ENCODE peak calls at places on chromosomes 6 and 20, in six cellular contexts. One of them, this sample, is unnamed. For H3K4me1, the result is how much of the 10 kb centered on the place peaks cover.

GRCh38 chr6:116667620-116668019 is 946 bp downstream of the ZUP1 start:
- DNase-seq in CD8-positive, alpha-beta T cell: no peak
- DNase-seq in heart left ventricle: no peak
- DNase-seq in cardiac muscle cell: no peak
- DNase-seq in left lung: no peak
- DNase-seq in uterus: no peak
- DNase-seq in this sample: no peak

GRCh38 chr6:150036081-150036480 is 10.7 kb upstream of the RAET1L start:
- DNase-seq in CD8-positive, alpha-beta T cell: no peak
- DNase-seq in heart left ventricle: no peak
- DNase-seq in cardiac muscle cell: no peak
- DNase-seq in left lung: no peak
- DNase-seq in uterus: no peak
- DNase-seq in this sample: no peak

GRCh38 chr6:143745160-143746133 is 67.7 kb downstream of the PHACTR2 start:
- DNase-seq in CD8-positive, alpha-beta T cell: no peak
- DNase-seq in heart left ventricle: no peak
- DNase-seq in cardiac muscle cell: peak
- DNase-seq in left lung: peak
- DNase-seq in uterus: no peak
- DNase-seq in this sample: no peak

GRCh38 chr6:117918454-117918853 is 11.4 kb downstream of the SLC35F1 start:
- DNase-seq in CD8-positive, alpha-beta T cell: no peak
- DNase-seq in heart left ventricle: no peak
- DNase-seq in cardiac muscle cell: no peak
- DNase-seq in left lung: no peak
- DNase-seq in uterus: no peak
- DNase-seq in this sample: no peak

GRCh38 chr20:41182296-41183212 is 45.2 kb downstream of the PLCG1 start:
- DNase-seq in CD8-positive, alpha-beta T cell: no peak
- DNase-seq in heart left ventricle: no peak
- DNase-seq in cardiac muscle cell: no peak
- DNase-seq in left lung: no peak
- DNase-seq in uterus: no peak
- DNase-seq in this sample: no peak

GRCh38 chr20:34544109-34544793 is 14.3 kb upstream of the MAP1LC3A start:
- DNase-seq in CD8-positive, alpha-beta T cell: no peak
- DNase-seq in heart left ventricle: no peak
- DNase-seq in cardiac muscle cell: peak
- DNase-seq in left lung: no peak
- DNase-seq in uterus: no peak
- DNase-seq in this sample: no peak

GRCh38 chr6:4369616-4370015 is 234.2 kb upstream of the ECI2 start:
- DNase-seq in CD8-positive, alpha-beta T cell: no peak
- DNase-seq in heart left ventricle: no peak
- DNase-seq in cardiac muscle cell: peak
- DNase-seq in left lung: no peak
- DNase-seq in uterus: no peak
- DNase-seq in this sample: no peak

GRCh38 chr6:125491860-125492617 is 190.3 kb upstream of the HDDC2 start:
- DNase-seq in CD8-positive, alpha-beta T cell: no peak
- DNase-seq in heart left ventricle: no peak
- DNase-seq in cardiac muscle cell: no peak
- DNase-seq in left lung: no peak
- DNase-seq in uterus: no peak
- DNase-seq in this sample: no peak

GRCh38 chr20:20255104-20255503 is 112.8 kb upstream of the INSM1 start:
- DNase-seq in CD8-positive, alpha-beta T cell: no peak
- DNase-seq in heart left ventricle: no peak
- DNase-seq in cardiac muscle cell: no peak
- DNase-seq in left lung: no peak
- DNase-seq in uterus: no peak
- DNase-seq in this sample: no peak

GRCh38 chr6:130018830-130019795 is 732 bp downstream of the L3MBTL3 start:
- DNase-seq in CD8-positive, alpha-beta T cell: peak
- DNase-seq in heart left ventricle: peak
- DNase-seq in cardiac muscle cell: peak
- DNase-seq in left lung: peak
- DNase-seq in uterus: peak
- DNase-seq in this sample: no peak

GRCh38 chr20:48945840-48946514 is 24.5 kb downstream of the ARFGEF2 start:
- DNase-seq in CD8-positive, alpha-beta T cell: no peak
- DNase-seq in heart left ventricle: no peak
- DNase-seq in cardiac muscle cell: no peak
- DNase-seq in left lung: peak
- DNase-seq in uterus: no peak
- DNase-seq in this sample: no peak

GRCh38 chr20:57478176-57478575 is 46.8 kb downstream of the CTCFL start:
- DNase-seq in CD8-positive, alpha-beta T cell: no peak
- DNase-seq in heart left ventricle: no peak
- DNase-seq in cardiac muscle cell: no peak
- DNase-seq in left lung: no peak
- DNase-seq in uterus: no peak
- DNase-seq in this sample: no peak

GRCh38 chr6:105726902-105727655 is 324.2 kb upstream of the PREP start:
- DNase-seq in CD8-positive, alpha-beta T cell: no peak
- DNase-seq in heart left ventricle: no peak
- DNase-seq in cardiac muscle cell: no peak
- DNase-seq in left lung: no peak
- DNase-seq in uterus: no peak
- DNase-seq in this sample: no peak

GRCh38 chr6:36319436-36319762 is 17.3 kb downstream of the BNIP5 start:
- DNase-seq in CD8-positive, alpha-beta T cell: no peak
- DNase-seq in heart left ventricle: no peak
- DNase-seq in cardiac muscle cell: no peak
- DNase-seq in left lung: no peak
- DNase-seq in uterus: no peak
- DNase-seq in this sample: no peak

GRCh38 chr6:136059308-136059707 is 190.8 kb downstream of the MTFR2 start:
- DNase-seq in CD8-positive, alpha-beta T cell: no peak
- DNase-seq in heart left ventricle: no peak
- DNase-seq in cardiac muscle cell: peak
- DNase-seq in left lung: no peak
- DNase-seq in uterus: peak
- DNase-seq in this sample: no peak

GRCh38 chr6:159106627-159107241 is 61.9 kb upstream of the TAGAP start:
- DNase-seq in CD8-positive, alpha-beta T cell: peak
- DNase-seq in heart left ventricle: peak
- DNase-seq in cardiac muscle cell: peak
- DNase-seq in left lung: peak
- DNase-seq in uterus: peak
- DNase-seq in this sample: peak

GRCh38 chr20:37267684-37268313 is 6.2 kb upstream of the GHRH start:
- DNase-seq in CD8-positive, alpha-beta T cell: no peak
- DNase-seq in heart left ventricle: no peak
- DNase-seq in cardiac muscle cell: no peak
- DNase-seq in left lung: no peak
- DNase-seq in uterus: no peak
- DNase-seq in this sample: no peak

GRCh38 chr6:78615430-78615904 is 251.9 kb upstream of the IRAK1BP1 start:
- DNase-seq in CD8-positive, alpha-beta T cell: no peak
- DNase-seq in heart left ventricle: no peak
- DNase-seq in cardiac muscle cell: peak
- DNase-seq in left lung: no peak
- DNase-seq in uterus: no peak
- DNase-seq in this sample: no peak

GRCh38 chr6:1418471-1419191 is 29.3 kb downstream of the FOXF2 start:
- DNase-seq in CD8-positive, alpha-beta T cell: no peak
- DNase-seq in heart left ventricle: no peak
- DNase-seq in cardiac muscle cell: no peak
- DNase-seq in left lung: no peak
- DNase-seq in uterus: no peak
- DNase-seq in this sample: no peak

GRCh38 chr20:62323980-62324906 is 21.4 kb downstream of the ADRM1 start:
- DNase-seq in CD8-positive, alpha-beta T cell: no peak
- DNase-seq in heart left ventricle: peak
- DNase-seq in cardiac muscle cell: no peak
- DNase-seq in left lung: no peak
- DNase-seq in uterus: no peak
- DNase-seq in this sample: no peak

GRCh38 chr6:41200901-41201783 is at the start of gene TREML2:
- DNase-seq in CD8-positive, alpha-beta T cell: peak
- DNase-seq in heart left ventricle: no peak
- DNase-seq in cardiac muscle cell: no peak
- DNase-seq in left lung: no peak
- DNase-seq in uterus: no peak
- DNase-seq in this sample: no peak

GRCh38 chr20:53654932-53655674 is 61.5 kb upstream of the ZNF217 start:
- DNase-seq in CD8-positive, alpha-beta T cell: no peak
- DNase-seq in heart left ventricle: no peak
- DNase-seq in cardiac muscle cell: no peak
- DNase-seq in left lung: no peak
- DNase-seq in uterus: no peak
- DNase-seq in this sample: no peak

GRCh38 chr20:53656653-53657288 is 63.1 kb upstream of the ZNF217 start:
- DNase-seq in CD8-positive, alpha-beta T cell: no peak
- DNase-seq in heart left ventricle: no peak
- DNase-seq in cardiac muscle cell: peak
- DNase-seq in left lung: no peak
- DNase-seq in uterus: no peak
- DNase-seq in this sample: no peak

GRCh38 chr20:53657732-53658131 is 64.1 kb upstream of the ZNF217 start:
- DNase-seq in CD8-positive, alpha-beta T cell: no peak
- DNase-seq in heart left ventricle: no peak
- DNase-seq in cardiac muscle cell: no peak
- DNase-seq in left lung: no peak
- DNase-seq in uterus: no peak
- DNase-seq in this sample: no peak

GRCh38 chr20:53657289-53657678 is 63.6 kb upstream of the ZNF217 start:
- DNase-seq in CD8-positive, alpha-beta T cell: no peak
- DNase-seq in heart left ventricle: no peak
- DNase-seq in cardiac muscle cell: no peak
- DNase-seq in left lung: no peak
- DNase-seq in uterus: no peak
- DNase-seq in this sample: no peak

DNA sequence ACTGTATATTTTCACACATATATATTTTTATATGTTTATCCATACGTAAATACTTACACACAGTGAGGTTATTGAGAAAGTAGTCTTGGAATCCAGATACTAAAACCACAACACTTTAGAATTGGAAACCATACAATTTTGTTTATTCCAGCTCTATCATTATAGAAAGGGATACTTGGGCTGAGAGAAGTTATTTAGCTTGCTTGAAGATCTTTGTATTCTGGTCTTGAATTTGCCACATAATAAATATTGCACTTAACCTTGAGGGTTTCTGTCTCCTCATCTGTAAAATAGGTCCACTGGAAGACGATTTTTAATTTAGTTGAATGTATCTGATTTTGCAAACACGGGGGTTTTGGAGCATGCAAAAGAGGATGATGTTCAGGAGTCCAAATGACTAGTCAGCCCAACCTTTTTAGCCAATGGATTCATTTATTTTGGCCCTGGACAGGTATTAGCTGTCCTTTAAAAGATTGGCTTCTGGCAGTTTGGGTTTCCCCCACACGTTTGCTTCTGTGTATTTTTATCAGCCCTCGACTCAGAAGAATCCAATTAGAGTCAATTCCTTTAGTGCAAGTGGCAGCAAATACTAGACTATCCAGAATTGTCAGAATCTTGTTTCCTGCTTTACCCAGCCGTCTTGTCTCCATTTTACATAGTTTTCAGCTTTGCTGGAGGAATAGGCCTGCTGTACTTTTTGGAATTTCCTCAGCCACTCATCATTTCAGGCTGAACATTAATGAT is 62.4 kb upstream of the ZNF217 start:
- DNase-seq in CD8-positive, alpha-beta T cell: no peak
- DNase-seq in heart left ventricle: no peak
- DNase-seq in cardiac muscle cell: peak
- DNase-seq in left lung: no peak
- DNase-seq in uterus: no peak
- DNase-seq in this sample: no peak
- H3K27ac ChIP-seq in CD8-positive, alpha-beta T cell: no peak
- H3K27ac ChIP-seq in heart left ventricle: peak
- H3K27ac ChIP-seq in cardiac muscle cell: peak
- H3K27ac ChIP-seq in left lung: peak
- H3K27ac ChIP-seq in uterus: peak
- H3K27ac ChIP-seq in this sample: no peak

GRCh38 chr20:36144336-36144735 is 10.2 kb upstream of the EPB41L1 start:
- DNase-seq in CD8-positive, alpha-beta T cell: no peak
- DNase-seq in heart left ventricle: no peak
- DNase-seq in cardiac muscle cell: no peak
- DNase-seq in left lung: no peak
- DNase-seq in uterus: no peak
- DNase-seq in this sample: no peak
- H3K4me1 ChIP-seq in CD8-positive, alpha-beta T cell: under half
- H3K4me1 ChIP-seq in heart left ventricle: under half
- H3K4me1 ChIP-seq in cardiac muscle cell: under half
- H3K4me1 ChIP-seq in left lung: under half
- H3K4me1 ChIP-seq in uterus: under half
- H3K4me1 ChIP-seq in this sample: under half

DNA sequence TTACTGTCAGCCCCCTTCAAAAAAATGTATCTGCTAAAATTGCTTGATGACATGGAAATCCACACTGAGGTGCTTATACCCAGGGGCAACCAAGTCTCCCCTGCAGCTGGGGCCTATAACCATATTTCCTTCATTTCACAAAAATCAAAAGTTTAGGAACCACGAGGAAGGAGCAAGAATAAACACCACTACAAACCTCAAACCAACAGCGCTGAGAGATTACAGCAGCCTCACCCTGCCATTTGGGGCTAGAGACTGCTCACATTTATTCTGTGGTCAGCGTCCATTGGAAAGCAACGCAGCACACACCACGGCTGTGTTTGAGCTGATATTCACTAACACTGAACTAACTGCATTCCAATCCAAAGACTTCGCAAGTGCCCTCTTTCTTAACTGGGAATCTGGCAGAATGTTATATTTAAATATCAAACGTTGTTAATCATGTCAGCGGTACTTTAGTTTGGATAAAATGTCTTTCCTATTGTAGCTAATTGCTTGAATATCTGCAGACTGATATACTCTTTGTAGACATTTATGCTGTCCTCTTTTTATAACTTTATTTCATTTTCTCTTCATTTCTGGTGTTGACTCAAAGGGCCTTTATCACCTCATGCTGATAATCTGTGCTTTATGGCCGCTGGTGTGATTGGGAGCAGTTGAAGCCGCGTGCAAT is 94.6 kb downstream of the FOXA2 start:
- DNase-seq in CD8-positive, alpha-beta T cell: no peak
- DNase-seq in heart left ventricle: no peak
- DNase-seq in cardiac muscle cell: no peak
- DNase-seq in left lung: no peak
- DNase-seq in uterus: no peak
- DNase-seq in this sample: no peak
- H3K27ac ChIP-seq in CD8-positive, alpha-beta T cell: no peak
- H3K27ac ChIP-seq in heart left ventricle: no peak
- H3K27ac ChIP-seq in cardiac muscle cell: no peak
- H3K27ac ChIP-seq in left lung: peak
- H3K27ac ChIP-seq in uterus: no peak
- H3K27ac ChIP-seq in this sample: no peak

DNA sequence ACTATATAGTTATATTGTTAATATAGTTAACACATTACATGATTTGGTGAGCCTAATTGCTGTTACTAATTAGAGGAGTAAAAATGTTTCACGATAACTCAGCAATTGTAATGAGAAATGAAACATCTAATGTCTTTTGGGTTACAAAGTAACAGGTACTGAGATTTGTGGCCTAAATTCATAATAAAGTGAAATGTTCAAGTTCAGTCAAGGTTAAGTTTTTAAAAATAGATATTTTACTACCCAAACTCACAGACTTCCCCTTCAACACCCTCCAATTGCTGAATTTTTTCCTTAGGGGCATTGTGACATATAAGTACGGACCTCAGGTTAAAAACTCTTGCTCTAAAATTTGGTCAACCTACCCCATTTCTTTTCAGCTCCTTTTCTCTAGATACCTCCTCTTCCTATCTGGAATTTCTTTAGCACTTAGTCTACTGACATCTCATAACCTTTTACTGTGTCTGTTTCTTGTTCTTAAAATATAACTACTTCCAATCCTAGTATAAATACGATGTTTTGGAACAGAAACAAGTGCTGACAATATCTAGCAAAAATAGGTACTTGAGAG is 112.3 kb upstream of the PRSS16 start:
- DNase-seq in CD8-positive, alpha-beta T cell: no peak
- DNase-seq in heart left ventricle: no peak
- DNase-seq in cardiac muscle cell: no peak
- DNase-seq in left lung: no peak
- DNase-seq in uterus: no peak
- DNase-seq in this sample: no peak
- H3K4me1 ChIP-seq in CD8-positive, alpha-beta T cell: under half
- H3K4me1 ChIP-seq in heart left ventricle: half or more
- H3K4me1 ChIP-seq in cardiac muscle cell: under half
- H3K4me1 ChIP-seq in left lung: under half
- H3K4me1 ChIP-seq in uterus: under half
- H3K4me1 ChIP-seq in this sample: under half